ENCODE peak calls at places on chromosomes 12 and 14, in eight cellular contexts. One of them, this sample, is unnamed.

GRCh38 chr12:531951-532585 is 72.3 kb downstream of the B4GALNT3 start:
- DNase-seq in stimulated activated CD4-positive, alpha-beta T cell treated with anti-CD3 and anti-CD28 coated beads, Interleukin-15, amount 100 ng/mL, for 24 hours: no peak
- DNase-seq in fibroblast of the conjunctiva: no peak
- DNase-seq in non-pigmented ciliary epithelial cell: no peak
- DNase-seq in adipocyte: no peak
- DNase-seq in GOT3: no peak
- DNase-seq in chondrocyte: no peak
- DNase-seq in Caco-2: no peak
- DNase-seq in this sample: no peak

GRCh38 chr12:130674676-130675075 is 41.4 kb downstream of the RIMBP2 start:
- DNase-seq in stimulated activated CD4-positive, alpha-beta T cell treated with anti-CD3 and anti-CD28 coated beads, Interleukin-15, amount 100 ng/mL, for 24 hours: no peak
- DNase-seq in fibroblast of the conjunctiva: no peak
- DNase-seq in non-pigmented ciliary epithelial cell: no peak
- DNase-seq in adipocyte: no peak
- DNase-seq in GOT3: no peak
- DNase-seq in chondrocyte: peak
- DNase-seq in Caco-2: no peak
- DNase-seq in this sample: no peak

GRCh38 chr12:1630081-1630826 is 1.2 kb downstream of the WNT5B start:
- DNase-seq in stimulated activated CD4-positive, alpha-beta T cell treated with anti-CD3 and anti-CD28 coated beads, Interleukin-15, amount 100 ng/mL, for 24 hours: peak
- DNase-seq in fibroblast of the conjunctiva: no peak
- DNase-seq in non-pigmented ciliary epithelial cell: no peak
- DNase-seq in adipocyte: peak
- DNase-seq in GOT3: no peak
- DNase-seq in chondrocyte: no peak
- DNase-seq in Caco-2: no peak
- DNase-seq in this sample: peak

GRCh38 chr12:88182431-88182830 is 40.3 kb downstream of the TMTC3 start:
- DNase-seq in stimulated activated CD4-positive, alpha-beta T cell treated with anti-CD3 and anti-CD28 coated beads, Interleukin-15, amount 100 ng/mL, for 24 hours: no peak
- DNase-seq in fibroblast of the conjunctiva: no peak
- DNase-seq in non-pigmented ciliary epithelial cell: no peak
- DNase-seq in adipocyte: no peak
- DNase-seq in GOT3: no peak
- DNase-seq in chondrocyte: no peak
- DNase-seq in Caco-2: no peak
- DNase-seq in this sample: no peak

GRCh38 chr12:108484431-108484830 is 30.6 kb upstream of the FICD start:
- DNase-seq in stimulated activated CD4-positive, alpha-beta T cell treated with anti-CD3 and anti-CD28 coated beads, Interleukin-15, amount 100 ng/mL, for 24 hours: no peak
- DNase-seq in fibroblast of the conjunctiva: no peak
- DNase-seq in non-pigmented ciliary epithelial cell: no peak
- DNase-seq in adipocyte: no peak
- DNase-seq in GOT3: no peak
- DNase-seq in chondrocyte: no peak
- DNase-seq in Caco-2: no peak
- DNase-seq in this sample: no peak

GRCh38 chr12:116790066-116790465 is 52.0 kb downstream of the RNFT2 start:
- DNase-seq in stimulated activated CD4-positive, alpha-beta T cell treated with anti-CD3 and anti-CD28 coated beads, Interleukin-15, amount 100 ng/mL, for 24 hours: no peak
- DNase-seq in fibroblast of the conjunctiva: no peak
- DNase-seq in non-pigmented ciliary epithelial cell: no peak
- DNase-seq in adipocyte: peak
- DNase-seq in GOT3: no peak
- DNase-seq in chondrocyte: no peak
- DNase-seq in Caco-2: no peak
- DNase-seq in this sample: no peak

GRCh38 chr12:120470150-120470817 is 736 bp upstream of the SRSF9 start:
- DNase-seq in stimulated activated CD4-positive, alpha-beta T cell treated with anti-CD3 and anti-CD28 coated beads, Interleukin-15, amount 100 ng/mL, for 24 hours: no peak
- DNase-seq in fibroblast of the conjunctiva: no peak
- DNase-seq in non-pigmented ciliary epithelial cell: no peak
- DNase-seq in adipocyte: no peak
- DNase-seq in GOT3: no peak
- DNase-seq in chondrocyte: no peak
- DNase-seq in Caco-2: no peak
- DNase-seq in this sample: no peak

GRCh38 chr14:95507701-95508103 is 8.7 kb downstream of the SYNE3 start:
- DNase-seq in stimulated activated CD4-positive, alpha-beta T cell treated with anti-CD3 and anti-CD28 coated beads, Interleukin-15, amount 100 ng/mL, for 24 hours: peak
- DNase-seq in fibroblast of the conjunctiva: no peak
- DNase-seq in non-pigmented ciliary epithelial cell: no peak
- DNase-seq in adipocyte: peak
- DNase-seq in GOT3: no peak
- DNase-seq in chondrocyte: no peak
- DNase-seq in Caco-2: no peak
- DNase-seq in this sample: no peak

GRCh38 chr14:30143617-30144016 is 216.0 kb upstream of the PRKD1 start:
- DNase-seq in stimulated activated CD4-positive, alpha-beta T cell treated with anti-CD3 and anti-CD28 coated beads, Interleukin-15, amount 100 ng/mL, for 24 hours: no peak
- DNase-seq in fibroblast of the conjunctiva: no peak
- DNase-seq in non-pigmented ciliary epithelial cell: no peak
- DNase-seq in adipocyte: peak
- DNase-seq in GOT3: no peak
- DNase-seq in chondrocyte: no peak
- DNase-seq in Caco-2: no peak
- DNase-seq in this sample: no peak

GRCh38 chr12:101925352-101925751 is 48.0 kb downstream of the DRAM1 start:
- DNase-seq in stimulated activated CD4-positive, alpha-beta T cell treated with anti-CD3 and anti-CD28 coated beads, Interleukin-15, amount 100 ng/mL, for 24 hours: no peak
- DNase-seq in fibroblast of the conjunctiva: peak
- DNase-seq in non-pigmented ciliary epithelial cell: peak
- DNase-seq in adipocyte: peak
- DNase-seq in GOT3: peak
- DNase-seq in chondrocyte: no peak
- DNase-seq in Caco-2: peak
- DNase-seq in this sample: no peak

GRCh38 chr14:95038521-95039250 is 118.6 kb downstream of the DICER1 start:
- DNase-seq in stimulated activated CD4-positive, alpha-beta T cell treated with anti-CD3 and anti-CD28 coated beads, Interleukin-15, amount 100 ng/mL, for 24 hours: no peak
- DNase-seq in fibroblast of the conjunctiva: no peak
- DNase-seq in non-pigmented ciliary epithelial cell: no peak
- DNase-seq in adipocyte: no peak
- DNase-seq in GOT3: no peak
- DNase-seq in chondrocyte: no peak
- DNase-seq in Caco-2: no peak
- DNase-seq in this sample: no peak

GRCh38 chr12:90086281-90086680 is 377.6 kb upstream of the ATP2B1 start:
- DNase-seq in stimulated activated CD4-positive, alpha-beta T cell treated with anti-CD3 and anti-CD28 coated beads, Interleukin-15, amount 100 ng/mL, for 24 hours: no peak
- DNase-seq in fibroblast of the conjunctiva: no peak
- DNase-seq in non-pigmented ciliary epithelial cell: no peak
- DNase-seq in adipocyte: peak
- DNase-seq in GOT3: no peak
- DNase-seq in chondrocyte: no peak
- DNase-seq in Caco-2: no peak
- DNase-seq in this sample: no peak

GRCh38 chr12:99367181-99367580 is 280.4 kb upstream of the GARIN6 start:
- DNase-seq in stimulated activated CD4-positive, alpha-beta T cell treated with anti-CD3 and anti-CD28 coated beads, Interleukin-15, amount 100 ng/mL, for 24 hours: no peak
- DNase-seq in fibroblast of the conjunctiva: no peak
- DNase-seq in non-pigmented ciliary epithelial cell: no peak
- DNase-seq in adipocyte: no peak
- DNase-seq in GOT3: no peak
- DNase-seq in chondrocyte: no peak
- DNase-seq in Caco-2: no peak
- DNase-seq in this sample: no peak

GRCh38 chr14:37623552-37623951 is 28.1 kb downstream of the TTC6 start:
- DNase-seq in stimulated activated CD4-positive, alpha-beta T cell treated with anti-CD3 and anti-CD28 coated beads, Interleukin-15, amount 100 ng/mL, for 24 hours: no peak
- DNase-seq in fibroblast of the conjunctiva: peak
- DNase-seq in non-pigmented ciliary epithelial cell: peak
- DNase-seq in adipocyte: peak
- DNase-seq in GOT3: no peak
- DNase-seq in chondrocyte: no peak
- DNase-seq in Caco-2: no peak
- DNase-seq in this sample: no peak

GRCh38 chr14:101862711-101863110 is 101.2 kb downstream of the PPP2R5C start:
- DNase-seq in stimulated activated CD4-positive, alpha-beta T cell treated with anti-CD3 and anti-CD28 coated beads, Interleukin-15, amount 100 ng/mL, for 24 hours: no peak
- DNase-seq in fibroblast of the conjunctiva: no peak
- DNase-seq in non-pigmented ciliary epithelial cell: no peak
- DNase-seq in adipocyte: no peak
- DNase-seq in GOT3: no peak
- DNase-seq in chondrocyte: no peak
- DNase-seq in Caco-2: no peak
- DNase-seq in this sample: no peak

GRCh38 chr12:85424581-85425348 is 144.7 kb downstream of the ALX1 start:
- DNase-seq in stimulated activated CD4-positive, alpha-beta T cell treated with anti-CD3 and anti-CD28 coated beads, Interleukin-15, amount 100 ng/mL, for 24 hours: peak
- DNase-seq in fibroblast of the conjunctiva: peak
- DNase-seq in non-pigmented ciliary epithelial cell: no peak
- DNase-seq in adipocyte: peak
- DNase-seq in GOT3: no peak
- DNase-seq in chondrocyte: no peak
- DNase-seq in Caco-2: peak
- DNase-seq in this sample: peak